ENCODE peak calls at places on chromosomes 6 and 20, in nine cellular contexts. R is left ventricle myocardium inferior; M is GM23338; X is CD8-positive, alpha-beta T cell; A is colonic mucosa; V is suprapubic skin; F is PC-3; U is heart left ventricle; C is fibroblast of lung. D is an unnamed sample. For H3K36me3 and H3K4me1, the result is how much of the 10 kb centered on the place peaks cover.

GRCh38 chr6:5999688-6000608 is 6.8 kb downstream of the NRN1 start:
- DNase-seq in V (no peak), A (no peak), C (no peak), M (peak), U (no peak), R (no peak), F (no peak), X (no peak), D (no peak)

GRCh38 chr6:39530201-39530759 is 194.9 kb downstream of the KIF6 start:
- DNase-seq in C (peak), R (no peak), A (no peak), M (no peak), F (peak), X (no peak), U (no peak), V (no peak), D (no peak)

GRCh38 chr6:54053893-54054391 is 57.3 kb upstream of the MLIP start:
- DNase-seq in M (peak), F (peak), A (peak), C (peak), V (no peak), U (peak), R (no peak), X (no peak), D (peak)

GRCh38 chr6:73413102-73413501 is 18.5 kb downstream of the DDX43 start:
- DNase-seq in M (no peak), R (no peak), F (no peak), V (no peak), C (no peak), U (no peak), A (no peak), X (no peak), D (no peak)

GRCh38 chr20:50111120-50111828 is 1.7 kb downstream of the UBE2V1 start:
- DNase-seq in R (no peak), V (peak), A (no peak), M (no peak), X (no peak), C (peak), F (peak), U (no peak), D (no peak)

GRCh38 chr6:13526718-13527668 is 39.6 kb upstream of the GFOD1 start:
- DNase-seq in U (peak), C (peak), V (no peak), A (peak), F (no peak), M (no peak), R (peak), X (peak), D (no peak)

GRCh38 chr20:41672282-41672681 is 54.1 kb upstream of the CHD6 start:
- DNase-seq in M (no peak), R (no peak), F (no peak), C (no peak), V (no peak), X (no peak), A (no peak), U (no peak), D (no peak)

GRCh38 chr6:13445005-13445743 is 42.2 kb downstream of the GFOD1 start:
- DNase-seq in X (peak), U (peak), C (peak), M (no peak), A (peak), V (no peak), R (peak), F (no peak), D (peak)

GRCh38 chr6:166952567-166953464 is 3.5 kb downstream of the RNASET2 start:
- DNase-seq in X (no peak), V (no peak), A (no peak), F (no peak), U (no peak), R (no peak), C (no peak), M (no peak), D (no peak)

GRCh38 chr20:15227102-15227501 is 889.7 kb upstream of the FLRT3 start:
- DNase-seq in A (no peak), F (no peak), V (no peak), R (no peak), M (no peak), X (no peak), U (no peak), C (no peak), D (no peak)

GRCh38 chr6:156844089-156844488 is 66.9 kb downstream of the ARID1B start:
- DNase-seq in R (no peak), U (no peak), V (no peak), F (no peak), M (no peak), A (no peak), X (no peak), C (no peak), D (no peak)

GRCh38 chr6:56540950-56541600 is 101.6 kb downstream of the DST start:
- DNase-seq in X (no peak), A (no peak), R (no peak), M (no peak), U (peak), F (peak), C (peak), V (no peak), D (no peak)

GRCh38 chr6:125253881-125254280 is 47.9 kb downstream of the HDDC2 start:
- DNase-seq in A (no peak), R (no peak), F (no peak), X (no peak), U (no peak), V (no peak), C (no peak), M (no peak), D (no peak)

GRCh38 chr6:64733433-64733832 is 973.6 kb downstream of the EYS start:
- DNase-seq in C (no peak), A (no peak), X (no peak), F (no peak), U (no peak), V (no peak), M (no peak), R (no peak), D (no peak)

GRCh38 chr20:18695175-18695574 is 107.3 kb downstream of the DTD1 start:
- DNase-seq in U (no peak), F (no peak), A (no peak), M (no peak), R (no peak), V (no peak), C (no peak), X (no peak), D (no peak)

GRCh38 chr6:114564302-114564933 is 221.6 kb upstream of the HS3ST5 start:
- DNase-seq in M (peak), R (no peak), V (no peak), F (no peak), A (no peak), C (no peak), X (no peak), U (no peak), D (no peak)

GRCh38 chr20:17936791-17937687 is 31.6 kb downstream of the SNX5 start:
- DNase-seq in U (peak), V (no peak), M (peak), C (peak), R (peak), A (peak), F (no peak), X (no peak), D (peak)

DNA sequence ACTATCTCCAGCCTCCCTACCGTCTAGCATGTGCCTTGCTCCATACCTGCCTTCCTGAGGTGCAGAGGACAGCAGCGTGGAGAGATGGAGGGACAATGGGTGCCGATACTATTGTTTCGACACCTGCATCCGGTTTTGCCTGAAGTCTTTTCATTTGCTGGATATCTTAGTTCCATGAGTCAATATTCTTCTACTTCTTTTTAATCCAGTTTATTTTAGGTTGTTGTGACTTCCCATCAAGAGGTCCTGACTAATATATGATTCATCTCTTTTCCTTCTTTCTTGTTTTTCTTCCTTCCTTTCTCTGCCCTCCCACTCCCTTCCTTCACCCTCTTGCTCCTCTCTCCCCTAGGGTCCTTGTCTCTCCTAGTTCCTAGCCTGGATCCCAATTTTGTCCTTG is 91.4 kb downstream of the CDH26 start:
- DNase-seq in V (no peak), U (no peak), M (no peak), F (peak), A (no peak), R (no peak), C (peak), X (no peak), D (no peak)
- H3K36me3 ChIP-seq in V (under half), U (under half), M (under half), F (under half), A (under half), R (under half), C (under half), X (under half), D (under half)

GRCh38 chr6:75065524-75065923 is 140.3 kb downstream of the COL12A1 start:
- DNase-seq in R (no peak), X (no peak), F (no peak), C (peak), A (no peak), U (no peak), M (peak), V (no peak), D (no peak)
- TF ChIP-seq CTCF in R (no peak), X (no peak), F (no peak), C (peak), A (no peak), U (no peak), M (peak), V (no peak), D (no peak)

DNA sequence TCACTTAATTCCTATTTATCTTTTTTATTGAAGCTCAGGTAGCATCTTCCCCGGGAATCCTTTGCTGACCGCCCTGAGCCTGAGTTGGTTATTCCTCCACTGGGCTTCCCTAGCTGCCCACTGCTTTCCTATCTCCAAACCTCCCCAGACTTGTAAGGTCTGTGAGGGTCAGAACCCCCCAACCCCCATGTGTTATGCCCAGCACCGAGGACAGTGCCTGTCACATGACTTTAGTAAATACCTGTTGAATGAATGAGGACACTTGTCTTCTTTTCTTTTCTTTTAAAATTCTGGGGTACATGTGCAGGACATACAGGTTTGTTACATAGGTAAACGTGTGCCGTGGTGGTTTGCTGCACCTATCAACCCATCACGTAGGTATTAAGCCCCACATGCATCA is 105.9 kb downstream of the UST start:
- DNase-seq in X (no peak), V (no peak), R (no peak), A (no peak), C (no peak), M (no peak), U (no peak), F (no peak), D (no peak)
- H3K4me1 ChIP-seq in X (under half), V (half or more), R (under half), A (under half), C (under half), M (under half), U (under half), F (under half), D (under half)

DNA sequence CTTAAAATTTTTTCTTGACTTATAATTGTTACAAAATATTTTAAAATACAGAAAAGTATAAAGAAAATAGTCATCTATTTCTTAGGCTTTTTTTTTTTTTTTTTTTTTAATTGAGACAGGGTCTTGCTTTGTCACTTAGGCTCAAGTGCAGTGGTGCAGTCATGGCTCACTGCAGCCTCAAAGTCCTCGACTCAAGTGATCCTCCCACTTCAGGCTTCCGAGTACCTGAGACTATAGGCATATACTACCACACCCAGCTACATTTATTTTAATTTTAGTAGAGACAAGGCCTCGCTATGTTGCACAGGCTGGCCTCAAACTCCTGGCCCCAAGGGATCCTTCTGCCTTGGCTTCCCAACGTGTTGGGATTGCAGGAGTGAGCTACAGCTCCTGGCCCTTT is 5.3 kb upstream of the ACAT2 start:
- DNase-seq in U (no peak), F (no peak), A (no peak), V (no peak), C (no peak), X (no peak), M (no peak), R (no peak), D (no peak)
- H3K36me3 ChIP-seq in U (half or more), F (under half), A (under half), V (half or more), C (under half), X (under half), M (under half), R (half or more), D (under half)

GRCh38 chr6:155710704-155711103 is 255.1 kb upstream of the NOX3 start:
- DNase-seq in A (no peak), R (no peak), V (no peak), F (no peak), X (no peak), M (peak), C (no peak), U (no peak), D (no peak)
- TF ChIP-seq CTCF in A (no peak), R (no peak), V (no peak), F (no peak), X (no peak), M (peak), C (no peak), U (no peak), D (no peak)

GRCh38 chr20:57716893-57717292 is 7.1 kb upstream of the PMEPA1 start:
- DNase-seq in R (peak), U (peak), C (no peak), V (no peak), F (no peak), M (no peak), A (no peak), X (no peak), D (no peak)
- H3K4me1 ChIP-seq in R (half or more), U (under half), C (under half), V (under half), F (half or more), M (under half), A (under half), X (under half), D (under half)

GRCh38 chr6:44303842-44304241 is 9.3 kb downstream of the AARS2 start:
- DNase-seq in F (no peak), R (no peak), C (no peak), U (no peak), X (no peak), M (no peak), A (no peak), V (peak), D (no peak)
- H3K36me3 ChIP-seq in F (under half), R (half or more), C (under half), U (half or more), X (under half), M (under half), A (under half), V (half or more), D (under half)